ENCODE peak calls at places on chromosomes 13 and 19, in ten cellular contexts. One of them, this sample, is unnamed.

GRCh38 chr13:39039033-39039432 is 777 bp downstream of the NHLRC3 start:
- DNase-seq in osteoblast: no peak
- DNase-seq in GM03348: no peak
- DNase-seq in EL: no peak
- DNase-seq in activated naive CD8-positive, alpha-beta T cell treated with anti-CD3 and anti-CD28 coated beads, Interleukin-2, amount 50 U/mL, for 24 hours: no peak
- DNase-seq in mesothelial cell of epicardium: no peak
- DNase-seq in activated naive CD4-positive, alpha-beta T cell treated with Interleukin-2 at 50 U/mL for 16 hours: no peak
- DNase-seq in stimulated activated CD8-positive, alpha-beta memory T cell treated with anti-CD3 and anti-CD28 coated beads, Interleukin-2, amount 100 ng/mL, for 48 hours: no peak
- DNase-seq in NCI-H774: no peak
- DNase-seq in GM13977: no peak
- DNase-seq in this sample: no peak

GRCh38 chr19:21921691-21922180 is 85.8 kb upstream of the ZNF43 start:
- DNase-seq in activated naive CD8-positive, alpha-beta T cell treated with anti-CD3 and anti-CD28 coated beads, Interleukin-2, amount 50 U/mL, for 24 hours: no peak
- DNase-seq in EL: no peak
- DNase-seq in GM13977: no peak
- DNase-seq in stimulated activated CD8-positive, alpha-beta memory T cell treated with anti-CD3 and anti-CD28 coated beads, Interleukin-2, amount 100 ng/mL, for 48 hours: no peak
- DNase-seq in osteoblast: no peak
- DNase-seq in NCI-H774: no peak
- DNase-seq in activated naive CD4-positive, alpha-beta T cell treated with Interleukin-2 at 50 U/mL for 16 hours: no peak
- DNase-seq in GM03348: no peak
- DNase-seq in mesothelial cell of epicardium: no peak
- DNase-seq in this sample: no peak

GRCh38 chr19:46391296-46392251 is 21.8 kb downstream of the CCDC8 start:
- DNase-seq in NCI-H774: no peak
- DNase-seq in activated naive CD8-positive, alpha-beta T cell treated with anti-CD3 and anti-CD28 coated beads, Interleukin-2, amount 50 U/mL, for 24 hours: no peak
- DNase-seq in activated naive CD4-positive, alpha-beta T cell treated with Interleukin-2 at 50 U/mL for 16 hours: no peak
- DNase-seq in stimulated activated CD8-positive, alpha-beta memory T cell treated with anti-CD3 and anti-CD28 coated beads, Interleukin-2, amount 100 ng/mL, for 48 hours: no peak
- DNase-seq in osteoblast: no peak
- DNase-seq in GM03348: no peak
- DNase-seq in GM13977: no peak
- DNase-seq in mesothelial cell of epicardium: no peak
- DNase-seq in EL: no peak
- DNase-seq in this sample: no peak

GRCh38 chr13:27354379-27354778 is 70.0 kb upstream of the GTF3A start:
- DNase-seq in activated naive CD8-positive, alpha-beta T cell treated with anti-CD3 and anti-CD28 coated beads, Interleukin-2, amount 50 U/mL, for 24 hours: no peak
- DNase-seq in EL: peak; percentile 6
- DNase-seq in NCI-H774: no peak
- DNase-seq in mesothelial cell of epicardium: no peak
- DNase-seq in stimulated activated CD8-positive, alpha-beta memory T cell treated with anti-CD3 and anti-CD28 coated beads, Interleukin-2, amount 100 ng/mL, for 48 hours: no peak
- DNase-seq in activated naive CD4-positive, alpha-beta T cell treated with Interleukin-2 at 50 U/mL for 16 hours: no peak
- DNase-seq in GM13977: no peak
- DNase-seq in GM03348: peak; percentile 52
- DNase-seq in osteoblast: peak; percentile 86
- DNase-seq in this sample: peak; percentile 37

GRCh38 chr19:46859637-46860124 is 1.1 kb upstream of the ARHGAP35 start:
- DNase-seq in NCI-H774: no peak
- DNase-seq in activated naive CD8-positive, alpha-beta T cell treated with anti-CD3 and anti-CD28 coated beads, Interleukin-2, amount 50 U/mL, for 24 hours: no peak
- DNase-seq in stimulated activated CD8-positive, alpha-beta memory T cell treated with anti-CD3 and anti-CD28 coated beads, Interleukin-2, amount 100 ng/mL, for 48 hours: no peak
- DNase-seq in GM13977: no peak
- DNase-seq in GM03348: peak; percentile 36
- DNase-seq in activated naive CD4-positive, alpha-beta T cell treated with Interleukin-2 at 50 U/mL for 16 hours: no peak
- DNase-seq in EL: peak; percentile 87
- DNase-seq in osteoblast: peak; percentile 58
- DNase-seq in mesothelial cell of epicardium: peak; percentile 72
- DNase-seq in this sample: no peak

GRCh38 chr13:73250061-73250460 is 191.3 kb downstream of the KLF5 start:
- DNase-seq in GM13977: no peak
- DNase-seq in NCI-H774: no peak
- DNase-seq in mesothelial cell of epicardium: no peak
- DNase-seq in activated naive CD8-positive, alpha-beta T cell treated with anti-CD3 and anti-CD28 coated beads, Interleukin-2, amount 50 U/mL, for 24 hours: no peak
- DNase-seq in osteoblast: no peak
- DNase-seq in stimulated activated CD8-positive, alpha-beta memory T cell treated with anti-CD3 and anti-CD28 coated beads, Interleukin-2, amount 100 ng/mL, for 48 hours: no peak
- DNase-seq in EL: no peak
- DNase-seq in GM03348: no peak
- DNase-seq in activated naive CD4-positive, alpha-beta T cell treated with Interleukin-2 at 50 U/mL for 16 hours: no peak
- DNase-seq in this sample: no peak

GRCh38 chr13:37127706-37128241 is 22.3 kb upstream of the CSNK1A1L start:
- DNase-seq in mesothelial cell of epicardium: no peak
- DNase-seq in GM03348: peak; percentile 62
- DNase-seq in EL: peak; percentile 57
- DNase-seq in activated naive CD4-positive, alpha-beta T cell treated with Interleukin-2 at 50 U/mL for 16 hours: no peak
- DNase-seq in GM13977: no peak
- DNase-seq in activated naive CD8-positive, alpha-beta T cell treated with anti-CD3 and anti-CD28 coated beads, Interleukin-2, amount 50 U/mL, for 24 hours: no peak
- DNase-seq in stimulated activated CD8-positive, alpha-beta memory T cell treated with anti-CD3 and anti-CD28 coated beads, Interleukin-2, amount 100 ng/mL, for 48 hours: no peak
- DNase-seq in osteoblast: peak; percentile 79
- DNase-seq in NCI-H774: no peak
- DNase-seq in this sample: peak; percentile 95

GRCh38 chr19:5480427-5480836 is 25.2 kb downstream of the ZNRF4 start:
- DNase-seq in osteoblast: peak; percentile 34
- DNase-seq in EL: peak; percentile 29
- DNase-seq in stimulated activated CD8-positive, alpha-beta memory T cell treated with anti-CD3 and anti-CD28 coated beads, Interleukin-2, amount 100 ng/mL, for 48 hours: peak; percentile 20
- DNase-seq in activated naive CD8-positive, alpha-beta T cell treated with anti-CD3 and anti-CD28 coated beads, Interleukin-2, amount 50 U/mL, for 24 hours: peak; percentile 47
- DNase-seq in mesothelial cell of epicardium: no peak
- DNase-seq in activated naive CD4-positive, alpha-beta T cell treated with Interleukin-2 at 50 U/mL for 16 hours: peak; percentile 22
- DNase-seq in NCI-H774: no peak
- DNase-seq in GM13977: peak; percentile 67
- DNase-seq in GM03348: peak; percentile 44
- DNase-seq in this sample: no peak

This sample was measured in astrocyte of the spinal cord.